ENCODE peak calls at places on chromosome 21, in five cellular contexts. Q is colonic mucosa, P is ovary, S is astrocyte of the spinal cord, L is AG09309. E is an unnamed sample.

GRCh38 chr21:28419110-28419509 is 573.6 kb downstream of the LTN1 start:
- DNase-seq in P (no peak), S (peak), L (no peak), Q (no peak), E (no peak)

GRCh38 chr21:32334980-32335471 is 36.4 kb downstream of the MRAP start:
- DNase-seq in Q (no peak), L (no peak), P (no peak), S (peak), E (no peak)

GRCh38 chr21:43343095-43343991 is 83.6 kb downstream of the SIK1 start:
- DNase-seq in P (no peak), Q (peak), L (no peak), S (no peak), E (no peak)

GRCh38 chr21:38950388-38951094 is 144.8 kb downstream of the ETS2 start:
- DNase-seq in Q (peak), L (peak), P (no peak), S (no peak), E (peak)

GRCh38 chr21:29221259-29221744 is 77.4 kb upstream of the BACH1 start:
- DNase-seq in Q (no peak), S (peak), P (no peak), L (no peak), E (peak)

GRCh38 chr21:38333290-38334272 is 76.8 kb downstream of the KCNJ15 start:
- DNase-seq in P (no peak), S (no peak), Q (no peak), L (no peak), E (peak)

GRCh38 chr21:30463713-30464112 is 16.5 kb downstream of the KRTAP19-1 start:
- DNase-seq in S (no peak), P (no peak), Q (no peak), L (no peak), E (no peak)

GRCh38 chr21:27681841-27682240 is 715.0 kb upstream of the ADAMTS5 start:
- DNase-seq in L (no peak), P (no peak), S (peak), Q (no peak), E (peak)

GRCh38 chr21:20875741-20876140 is 122.5 kb upstream of the NCAM2 start:
- DNase-seq in Q (no peak), L (no peak), P (no peak), S (peak), E (no peak)

GRCh38 chr21:26117972-26118367 is 52.6 kb downstream of the APP start:
- DNase-seq in S (no peak), P (no peak), L (no peak), Q (no peak), E (no peak)

GRCh38 chr21:28791595-28792282 is 200.9 kb downstream of the LTN1 start:
- DNase-seq in L (no peak), Q (no peak), S (no peak), P (no peak), E (no peak)

GRCh38 chr21:25350056-25350455 is 257.2 kb downstream of the MRPL39 start:
- DNase-seq in Q (no peak), P (no peak), L (no peak), S (peak), E (peak)

GRCh38 chr21:17903029-17903806 is 84.1 kb upstream of the C21orf91 start:
- DNase-seq in L (peak), S (peak), Q (no peak), P (no peak), E (peak)

GRCh38 chr21:43303240-43304178 is 123.4 kb downstream of the SIK1 start:
- DNase-seq in S (no peak), Q (no peak), P (no peak), L (no peak), E (no peak)

GRCh38 chr21:20701235-20701634 is 297.0 kb upstream of the NCAM2 start:
- DNase-seq in S (no peak), L (no peak), P (no peak), Q (no peak), E (no peak)

GRCh38 chr21:32727478-32727727 is 410 bp downstream of the SYNJ1 start:
- DNase-seq in Q (no peak), P (no peak), L (no peak), S (no peak), E (no peak)

GRCh38 chr21:24729568-24729967 is 877.7 kb downstream of the MRPL39 start:
- DNase-seq in Q (no peak), S (no peak), L (no peak), P (no peak), E (peak)

GRCh38 chr21:44535963-44536362 is 4.0 kb downstream of the KRTAP10-1 start:
- DNase-seq in L (no peak), P (no peak), Q (no peak), S (no peak), E (no peak)

GRCh38 chr21:41256771-41257702 is 59.6 kb upstream of the FAM3B start:
- DNase-seq in P (no peak), L (no peak), Q (no peak), S (no peak), E (no peak)
- H3K4me3 ChIP-seq in P (no peak), L (no peak), Q (no peak), S (no peak), E (no peak)

GRCh38 chr21:22125581-22125980 is 1127.4 kb downstream of the NCAM2 start:
- DNase-seq in S (no peak), Q (no peak), L (no peak), P (no peak), E (no peak)

GRCh38 chr21:22115746-22116145 is 1117.5 kb downstream of the NCAM2 start:
- DNase-seq in P (no peak), Q (no peak), L (no peak), S (no peak), E (no peak)

GRCh38 chr21:22120616-22121266 is 1122.5 kb downstream of the NCAM2 start:
- DNase-seq in S (peak), P (no peak), Q (no peak), L (no peak), E (peak)
- TF ChIP-seq CTCF in S (peak), P (no peak), Q (no peak), L (peak), E (peak)

DNA sequence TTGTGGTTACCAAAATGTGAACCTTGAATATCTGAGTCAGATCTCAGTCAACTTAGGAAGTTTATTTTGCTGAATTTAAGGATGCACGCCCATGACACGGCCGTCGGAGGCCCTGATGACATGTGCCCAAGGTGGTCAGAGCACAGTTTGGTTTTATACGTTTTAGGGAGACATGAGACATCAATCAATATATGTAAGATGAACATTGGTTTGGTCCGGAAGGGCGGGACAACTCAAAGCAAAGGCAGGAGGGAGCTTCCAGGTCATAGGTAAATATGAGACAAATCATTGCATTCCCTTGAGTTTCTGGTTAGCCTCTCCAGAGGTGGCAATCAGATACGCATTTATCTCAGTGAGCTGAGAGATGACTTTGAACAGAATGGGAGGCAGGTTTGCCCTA is 1.0 kb upstream of the PRMT2 start:
- DNase-seq in S (no peak), Q (peak), P (no peak), L (no peak), E (no peak)
- H3K4me3 ChIP-seq in S (no peak), Q (peak), P (no peak), L (no peak), E (no peak)

DNA sequence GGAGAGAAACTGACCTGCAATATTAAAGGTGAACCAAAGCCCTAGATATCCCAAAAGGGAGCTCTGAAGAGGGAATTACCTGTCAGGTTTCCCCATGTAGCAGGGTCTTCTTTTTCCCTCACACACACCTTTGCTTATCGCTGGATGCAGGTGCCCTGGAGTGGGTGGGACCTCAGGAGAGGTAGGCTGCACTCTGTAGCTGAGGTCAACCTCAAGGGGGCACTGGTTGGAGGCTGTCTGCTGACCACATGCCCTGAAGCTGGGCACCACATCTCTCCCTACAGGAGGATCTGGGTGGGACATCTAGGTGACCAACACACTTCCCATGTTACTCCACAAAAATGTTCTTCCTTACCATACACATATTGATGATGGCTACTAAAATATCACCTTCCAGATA is 298.7 kb upstream of the USP25 start:
- DNase-seq in L (no peak), Q (no peak), P (no peak), S (no peak), E (no peak)
- TF ChIP-seq CTCF in L (no peak), Q (no peak), P (no peak), S (no peak), E (no peak)

DNA sequence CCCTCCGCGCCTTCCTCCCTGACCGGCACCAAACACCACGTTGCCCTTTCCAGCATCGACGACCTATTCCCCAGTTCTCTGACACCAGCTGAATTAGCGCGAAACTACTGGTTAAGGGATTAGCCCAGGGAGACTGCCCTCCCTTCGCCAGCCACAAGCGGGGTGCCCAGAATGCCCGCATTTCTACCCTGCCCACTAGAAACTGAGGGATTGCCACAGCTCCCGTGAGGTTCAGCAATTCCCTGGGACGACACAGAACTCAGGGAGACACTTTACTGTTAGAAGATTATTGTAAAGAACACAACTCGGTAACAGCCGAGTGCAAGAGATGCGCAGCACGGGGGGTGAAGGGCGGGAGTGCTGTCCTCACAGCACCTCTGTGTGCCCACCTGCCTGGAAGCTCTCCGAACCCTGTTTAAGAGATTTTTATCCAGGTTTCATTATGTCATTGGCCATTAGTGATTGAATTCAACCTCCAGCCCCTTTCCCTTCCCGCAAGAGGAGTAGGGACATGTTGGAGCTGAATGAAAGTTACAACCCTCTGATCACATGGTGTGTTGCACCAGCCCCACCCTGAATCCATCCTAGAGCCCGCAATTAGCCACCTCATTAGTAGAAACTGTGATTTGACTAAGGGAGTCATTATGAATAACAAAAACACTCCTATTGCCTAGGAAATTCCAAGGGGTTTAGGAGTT is 15.8 kb upstream of the RIPPLY3 start:
- DNase-seq in S (no peak), P (no peak), Q (no peak), L (no peak), E (no peak)
- H3K4me3 ChIP-seq in S (peak), P (peak), Q (peak), L (peak), E (peak)

DNA sequence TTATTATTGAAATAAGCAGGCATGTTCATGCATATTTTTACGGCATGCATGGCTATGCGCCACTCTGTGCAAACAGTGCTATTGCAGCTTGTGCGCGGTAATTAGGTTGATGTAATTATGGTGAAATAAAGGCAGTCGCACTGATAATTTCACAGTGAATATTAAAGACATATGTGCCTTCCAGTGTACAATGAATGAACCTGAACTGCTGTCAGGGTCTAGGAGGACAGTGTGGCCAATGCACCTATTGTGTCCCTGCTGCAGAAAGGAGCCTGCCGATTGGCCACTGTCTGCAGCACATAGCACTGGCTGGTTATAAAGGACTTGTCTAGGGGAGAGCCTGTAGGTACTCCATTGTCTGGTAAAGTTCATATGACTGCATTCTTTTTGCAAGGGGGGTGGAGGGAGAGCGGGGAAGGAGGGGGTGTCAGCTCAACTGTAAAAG is 340.4 kb downstream of the USP25 start:
- DNase-seq in L (no peak), P (no peak), S (peak), Q (no peak), E (no peak)
- TF ChIP-seq CTCF in L (peak), P (no peak), S (peak), Q (no peak), E (no peak)

GRCh38 chr21:34988139-34988538 is 61.0 kb downstream of the RUNX1 start:
- DNase-seq in S (no peak), L (no peak), Q (no peak), P (no peak), E (no peak)

GRCh38 chr21:34986561-34987533 is 62.3 kb downstream of the RUNX1 start:
- DNase-seq in L (peak), Q (no peak), S (peak), P (no peak), E (peak)

GRCh38 chr21:34989337-34990151 is 59.6 kb downstream of the RUNX1 start:
- DNase-seq in L (peak), Q (no peak), P (no peak), S (peak), E (peak)

GRCh38 chr21:34988625-34989024 is 60.5 kb downstream of the RUNX1 start:
- DNase-seq in Q (no peak), P (no peak), S (no peak), L (no peak), E (no peak)

GRCh38 chr21:34987673-34988072 is 61.4 kb downstream of the RUNX1 start:
- DNase-seq in L (no peak), Q (no peak), P (no peak), S (no peak), E (no peak)
- H3K4me3 ChIP-seq in L (no peak), Q (no peak), P (no peak), S (no peak), E (no peak)

GRCh38 chr21:46641656-46642055 is 6.2 kb downstream of the PRMT2 start:
- DNase-seq in Q (no peak), L (no peak), S (no peak), P (no peak), E (no peak)

GRCh38 chr21:46637952-46638746 is 2.7 kb downstream of the PRMT2 start:
- DNase-seq in Q (no peak), L (no peak), P (no peak), S (no peak), E (no peak)

GRCh38 chr21:46636181-46636512 is 673 bp downstream of the PRMT2 start:
- DNase-seq in Q (no peak), S (no peak), P (no peak), L (no peak), E (no peak)

GRCh38 chr21:46636550-46637289 is 1.2 kb downstream of the PRMT2 start:
- DNase-seq in Q (no peak), P (no peak), L (no peak), S (no peak), E (no peak)

DNA sequence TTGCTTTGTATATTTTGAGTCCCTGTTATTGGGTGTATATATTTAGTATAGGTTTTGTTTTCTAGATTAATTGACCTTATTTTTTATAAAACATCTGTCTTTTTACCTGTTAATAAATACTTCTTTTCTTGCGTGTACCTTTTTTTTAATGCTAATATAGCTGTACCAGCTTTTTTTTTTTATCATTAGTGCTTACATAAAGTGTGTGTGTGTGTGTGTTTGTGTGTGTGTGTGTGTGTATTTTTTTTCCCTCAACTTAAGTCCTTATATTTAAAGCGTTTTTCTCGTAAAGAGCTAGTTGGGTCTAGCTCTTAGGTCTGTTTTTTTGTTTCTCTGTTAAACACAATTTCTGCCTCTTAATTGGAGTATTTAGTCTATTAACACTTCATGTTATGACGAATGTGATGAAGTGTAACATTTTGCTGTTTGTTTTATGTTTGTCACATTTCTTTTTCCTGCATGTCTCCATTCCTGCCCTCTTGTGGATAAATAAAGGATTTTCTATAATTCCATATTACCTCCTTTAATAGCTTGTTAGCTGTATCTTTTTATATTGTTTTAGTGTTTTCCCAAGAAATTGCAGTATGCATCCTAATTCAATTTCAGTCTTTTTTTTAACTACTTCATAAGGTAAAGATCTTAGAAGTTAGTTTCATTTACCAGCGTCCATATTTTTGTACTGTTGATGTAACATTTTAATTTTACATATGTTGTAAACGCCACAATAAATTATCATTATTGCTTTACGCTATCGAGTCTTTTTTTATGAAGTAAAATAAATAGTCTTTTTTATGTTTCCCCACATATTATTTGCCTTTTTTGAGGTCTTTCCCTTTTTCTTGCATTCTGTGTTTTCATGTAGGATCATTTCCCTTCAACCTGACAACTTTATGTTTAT is 4.3 kb downstream of the PRMT2 start:
- DNase-seq in L (no peak), P (no peak), S (peak), Q (no peak), E (peak)
- TF ChIP-seq CTCF in L (peak), P (no peak), S (peak), Q (no peak), E (peak)

DNA sequence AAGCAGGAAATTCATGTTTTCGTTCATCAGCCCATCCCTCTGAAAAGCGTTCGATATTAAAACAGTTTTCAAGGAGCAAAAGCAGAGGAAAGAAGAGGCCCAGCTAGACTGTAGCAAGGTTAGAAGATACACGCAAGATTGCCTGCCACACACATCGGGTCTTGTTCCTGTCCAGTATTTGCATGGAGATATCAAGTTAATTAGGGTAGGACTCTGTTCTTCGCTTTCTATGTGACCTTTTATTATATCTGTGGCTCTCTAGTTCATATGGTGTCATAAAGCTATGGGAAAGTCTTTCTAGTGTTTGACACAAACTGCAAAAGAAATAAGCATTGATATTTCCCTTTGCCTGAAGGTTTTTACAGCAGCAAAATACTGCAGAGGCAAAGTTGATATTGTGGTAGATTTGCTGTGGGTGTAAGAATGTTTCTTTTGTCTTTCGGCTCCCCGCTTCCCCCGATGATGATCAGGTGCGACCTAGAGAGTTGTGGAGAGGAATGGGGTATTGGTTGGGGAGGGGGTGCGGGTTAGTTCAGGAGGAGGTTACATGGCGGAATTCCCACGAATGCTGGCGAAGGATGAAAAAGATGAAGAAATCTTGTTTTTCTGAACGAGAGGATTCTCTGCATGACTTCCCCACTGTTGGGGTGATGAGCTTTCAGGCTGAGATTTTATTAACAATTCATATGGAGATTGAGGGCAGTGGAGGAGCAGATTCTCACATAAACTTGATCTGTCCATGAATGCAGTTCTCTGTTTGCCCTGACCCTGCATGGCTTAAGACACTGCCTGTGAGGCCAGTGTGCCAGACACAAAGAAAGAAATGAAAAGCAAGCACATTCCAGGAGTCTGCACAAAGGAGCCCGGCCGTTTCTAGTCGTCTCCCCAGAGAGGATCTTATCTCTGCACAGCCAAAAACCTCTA is 550.1 kb downstream of the USP25 start:
- DNase-seq in S (peak), P (peak), Q (no peak), L (peak), E (peak)
- H3K4me3 ChIP-seq in S (peak), P (peak), Q (no peak), L (peak), E (no peak)

E was measured in cardiac fibroblast.